ENCODE peak calls at places on chromosomes 13 and 19, in six cellular contexts. One of them, this sample, is unnamed.

GRCh38 chr19:30406220-30406944 is 34.2 kb downstream of the ZNF536 start:
- DNase-seq in activated CD4-positive, alpha-beta T cell treated with anti-CD3 and anti-CD28 coated beads, Interleukin-2, amount 10 ng/mL, durations not matched to agents 7 days and 5 days: no peak
- DNase-seq in posterior vena cava: no peak
- DNase-seq in activated naive CD4-positive, alpha-beta T cell treated with anti-CD3 and anti-CD28 coated beads for 36 hours: no peak
- DNase-seq in transverse colon: peak
- DNase-seq in ELR: no peak
- DNase-seq in this sample: peak

GRCh38 chr19:30498707-30499106 is 126.5 kb downstream of the ZNF536 start:
- DNase-seq in activated CD4-positive, alpha-beta T cell treated with anti-CD3 and anti-CD28 coated beads, Interleukin-2, amount 10 ng/mL, durations not matched to agents 7 days and 5 days: no peak
- DNase-seq in posterior vena cava: no peak
- DNase-seq in activated naive CD4-positive, alpha-beta T cell treated with anti-CD3 and anti-CD28 coated beads for 36 hours: no peak
- DNase-seq in transverse colon: no peak
- DNase-seq in ELR: no peak
- DNase-seq in this sample: no peak

GRCh38 chr19:34365463-34366401 is 736 bp downstream of the GPI start:
- DNase-seq in activated CD4-positive, alpha-beta T cell treated with anti-CD3 and anti-CD28 coated beads, Interleukin-2, amount 10 ng/mL, durations not matched to agents 7 days and 5 days: no peak
- DNase-seq in posterior vena cava: peak
- DNase-seq in activated naive CD4-positive, alpha-beta T cell treated with anti-CD3 and anti-CD28 coated beads for 36 hours: peak
- DNase-seq in transverse colon: peak
- DNase-seq in ELR: peak
- DNase-seq in this sample: no peak

GRCh38 chr19:37303591-37304171 is 67.2 kb upstream of the ZNF527 start:
- DNase-seq in activated CD4-positive, alpha-beta T cell treated with anti-CD3 and anti-CD28 coated beads, Interleukin-2, amount 10 ng/mL, durations not matched to agents 7 days and 5 days: no peak
- DNase-seq in posterior vena cava: no peak
- DNase-seq in activated naive CD4-positive, alpha-beta T cell treated with anti-CD3 and anti-CD28 coated beads for 36 hours: no peak
- DNase-seq in transverse colon: no peak
- DNase-seq in ELR: no peak
- DNase-seq in this sample: no peak

GRCh38 chr13:96984061-96984508 is 10.2 kb downstream of the OXGR1 start:
- DNase-seq in activated CD4-positive, alpha-beta T cell treated with anti-CD3 and anti-CD28 coated beads, Interleukin-2, amount 10 ng/mL, durations not matched to agents 7 days and 5 days: no peak
- DNase-seq in posterior vena cava: no peak
- DNase-seq in activated naive CD4-positive, alpha-beta T cell treated with anti-CD3 and anti-CD28 coated beads for 36 hours: peak
- DNase-seq in transverse colon: peak
- DNase-seq in ELR: peak
- DNase-seq in this sample: no peak

GRCh38 chr13:21043898-21044297 is 17.5 kb downstream of the LATS2 start:
- DNase-seq in activated CD4-positive, alpha-beta T cell treated with anti-CD3 and anti-CD28 coated beads, Interleukin-2, amount 10 ng/mL, durations not matched to agents 7 days and 5 days: no peak
- DNase-seq in posterior vena cava: no peak
- DNase-seq in activated naive CD4-positive, alpha-beta T cell treated with anti-CD3 and anti-CD28 coated beads for 36 hours: no peak
- DNase-seq in transverse colon: no peak
- DNase-seq in ELR: no peak
- DNase-seq in this sample: no peak

GRCh38 chr13:84607614-84608013 is 725.3 kb upstream of the SLITRK1 start:
- DNase-seq in activated CD4-positive, alpha-beta T cell treated with anti-CD3 and anti-CD28 coated beads, Interleukin-2, amount 10 ng/mL, durations not matched to agents 7 days and 5 days: no peak
- DNase-seq in posterior vena cava: peak
- DNase-seq in activated naive CD4-positive, alpha-beta T cell treated with anti-CD3 and anti-CD28 coated beads for 36 hours: no peak
- DNase-seq in transverse colon: no peak
- DNase-seq in ELR: peak
- DNase-seq in this sample: peak

GRCh38 chr19:32800757-32801156 is 68.8 kb downstream of the SLC7A9 start:
- DNase-seq in activated CD4-positive, alpha-beta T cell treated with anti-CD3 and anti-CD28 coated beads, Interleukin-2, amount 10 ng/mL, durations not matched to agents 7 days and 5 days: no peak
- DNase-seq in posterior vena cava: no peak
- DNase-seq in activated naive CD4-positive, alpha-beta T cell treated with anti-CD3 and anti-CD28 coated beads for 36 hours: no peak
- DNase-seq in transverse colon: no peak
- DNase-seq in ELR: no peak
- DNase-seq in this sample: no peak

GRCh38 chr13:47211106-47211505 is 314.3 kb upstream of the HTR2A start:
- DNase-seq in activated CD4-positive, alpha-beta T cell treated with anti-CD3 and anti-CD28 coated beads, Interleukin-2, amount 10 ng/mL, durations not matched to agents 7 days and 5 days: no peak
- DNase-seq in posterior vena cava: no peak
- DNase-seq in activated naive CD4-positive, alpha-beta T cell treated with anti-CD3 and anti-CD28 coated beads for 36 hours: no peak
- DNase-seq in transverse colon: no peak
- DNase-seq in ELR: peak
- DNase-seq in this sample: peak

GRCh38 chr13:113766035-113766800 is 7.2 kb downstream of the TMEM255B start:
- DNase-seq in activated CD4-positive, alpha-beta T cell treated with anti-CD3 and anti-CD28 coated beads, Interleukin-2, amount 10 ng/mL, durations not matched to agents 7 days and 5 days: no peak
- DNase-seq in posterior vena cava: peak
- DNase-seq in activated naive CD4-positive, alpha-beta T cell treated with anti-CD3 and anti-CD28 coated beads for 36 hours: no peak
- DNase-seq in transverse colon: no peak
- DNase-seq in ELR: no peak
- DNase-seq in this sample: no peak

GRCh38 chr19:55598719-55599467 is 424 bp downstream of the FIZ1 start:
- DNase-seq in activated CD4-positive, alpha-beta T cell treated with anti-CD3 and anti-CD28 coated beads, Interleukin-2, amount 10 ng/mL, durations not matched to agents 7 days and 5 days: peak
- DNase-seq in posterior vena cava: peak
- DNase-seq in activated naive CD4-positive, alpha-beta T cell treated with anti-CD3 and anti-CD28 coated beads for 36 hours: peak
- DNase-seq in transverse colon: peak
- DNase-seq in ELR: peak
- DNase-seq in this sample: peak

GRCh38 chr13:106260352-106260751 is 275.1 kb downstream of the EFNB2 start:
- DNase-seq in activated CD4-positive, alpha-beta T cell treated with anti-CD3 and anti-CD28 coated beads, Interleukin-2, amount 10 ng/mL, durations not matched to agents 7 days and 5 days: no peak
- DNase-seq in posterior vena cava: no peak
- DNase-seq in activated naive CD4-positive, alpha-beta T cell treated with anti-CD3 and anti-CD28 coated beads for 36 hours: no peak
- DNase-seq in transverse colon: no peak
- DNase-seq in ELR: no peak
- DNase-seq in this sample: no peak

GRCh38 chr19:3176715-3177501 is 1.7 kb upstream of the S1PR4 start:
- DNase-seq in activated CD4-positive, alpha-beta T cell treated with anti-CD3 and anti-CD28 coated beads, Interleukin-2, amount 10 ng/mL, durations not matched to agents 7 days and 5 days: peak
- DNase-seq in posterior vena cava: peak
- DNase-seq in activated naive CD4-positive, alpha-beta T cell treated with anti-CD3 and anti-CD28 coated beads for 36 hours: peak
- DNase-seq in transverse colon: peak
- DNase-seq in ELR: peak
- DNase-seq in this sample: peak

GRCh38 chr13:36680918-36681317 is 7.1 kb downstream of the SERTM1 start:
- DNase-seq in activated CD4-positive, alpha-beta T cell treated with anti-CD3 and anti-CD28 coated beads, Interleukin-2, amount 10 ng/mL, durations not matched to agents 7 days and 5 days: no peak
- DNase-seq in posterior vena cava: no peak
- DNase-seq in activated naive CD4-positive, alpha-beta T cell treated with anti-CD3 and anti-CD28 coated beads for 36 hours: no peak
- DNase-seq in transverse colon: no peak
- DNase-seq in ELR: no peak
- DNase-seq in this sample: no peak

GRCh38 chr13:112879283-112879833 is 89.7 kb upstream of the MCF2L start:
- DNase-seq in activated CD4-positive, alpha-beta T cell treated with anti-CD3 and anti-CD28 coated beads, Interleukin-2, amount 10 ng/mL, durations not matched to agents 7 days and 5 days: no peak
- DNase-seq in posterior vena cava: peak
- DNase-seq in activated naive CD4-positive, alpha-beta T cell treated with anti-CD3 and anti-CD28 coated beads for 36 hours: no peak
- DNase-seq in transverse colon: no peak
- DNase-seq in ELR: no peak
- DNase-seq in this sample: no peak

GRCh38 chr19:33302175-33302973 is at the start of gene CEBPA:
- DNase-seq in activated CD4-positive, alpha-beta T cell treated with anti-CD3 and anti-CD28 coated beads, Interleukin-2, amount 10 ng/mL, durations not matched to agents 7 days and 5 days: peak
- DNase-seq in posterior vena cava: peak
- DNase-seq in activated naive CD4-positive, alpha-beta T cell treated with anti-CD3 and anti-CD28 coated beads for 36 hours: peak
- DNase-seq in transverse colon: peak
- DNase-seq in ELR: peak
- DNase-seq in this sample: peak

GRCh38 chr13:49308977-49309408 is 61.3 kb downstream of the CDADC1 start:
- DNase-seq in activated CD4-positive, alpha-beta T cell treated with anti-CD3 and anti-CD28 coated beads, Interleukin-2, amount 10 ng/mL, durations not matched to agents 7 days and 5 days: no peak
- DNase-seq in posterior vena cava: no peak
- DNase-seq in activated naive CD4-positive, alpha-beta T cell treated with anti-CD3 and anti-CD28 coated beads for 36 hours: no peak
- DNase-seq in transverse colon: no peak
- DNase-seq in ELR: no peak
- DNase-seq in this sample: no peak

GRCh38 chr13:75402787-75403186 is 79.2 kb downstream of the TBC1D4 start:
- DNase-seq in activated CD4-positive, alpha-beta T cell treated with anti-CD3 and anti-CD28 coated beads, Interleukin-2, amount 10 ng/mL, durations not matched to agents 7 days and 5 days: no peak
- DNase-seq in posterior vena cava: no peak
- DNase-seq in activated naive CD4-positive, alpha-beta T cell treated with anti-CD3 and anti-CD28 coated beads for 36 hours: no peak
- DNase-seq in transverse colon: no peak
- DNase-seq in ELR: no peak
- DNase-seq in this sample: no peak

GRCh38 chr13:22789916-22790315 is 390.9 kb upstream of the SGCG start:
- DNase-seq in activated CD4-positive, alpha-beta T cell treated with anti-CD3 and anti-CD28 coated beads, Interleukin-2, amount 10 ng/mL, durations not matched to agents 7 days and 5 days: no peak
- DNase-seq in posterior vena cava: no peak
- DNase-seq in activated naive CD4-positive, alpha-beta T cell treated with anti-CD3 and anti-CD28 coated beads for 36 hours: no peak
- DNase-seq in transverse colon: no peak
- DNase-seq in ELR: no peak
- DNase-seq in this sample: no peak

GRCh38 chr19:7483720-7484201 is 5.1 kb downstream of the PEX11G start:
- DNase-seq in activated CD4-positive, alpha-beta T cell treated with anti-CD3 and anti-CD28 coated beads, Interleukin-2, amount 10 ng/mL, durations not matched to agents 7 days and 5 days: no peak
- DNase-seq in posterior vena cava: no peak
- DNase-seq in activated naive CD4-positive, alpha-beta T cell treated with anti-CD3 and anti-CD28 coated beads for 36 hours: no peak
- DNase-seq in transverse colon: no peak
- DNase-seq in ELR: no peak
- DNase-seq in this sample: no peak

GRCh38 chr19:41995959-41996797 is 2.1 kb upstream of the ATP1A3 start:
- DNase-seq in activated CD4-positive, alpha-beta T cell treated with anti-CD3 and anti-CD28 coated beads, Interleukin-2, amount 10 ng/mL, durations not matched to agents 7 days and 5 days: no peak
- DNase-seq in posterior vena cava: no peak
- DNase-seq in activated naive CD4-positive, alpha-beta T cell treated with anti-CD3 and anti-CD28 coated beads for 36 hours: no peak
- DNase-seq in transverse colon: no peak
- DNase-seq in ELR: peak
- DNase-seq in this sample: no peak

GRCh38 chr19:8445488-8446001 is 770 bp downstream of the HNRNPM start:
- DNase-seq in activated CD4-positive, alpha-beta T cell treated with anti-CD3 and anti-CD28 coated beads, Interleukin-2, amount 10 ng/mL, durations not matched to agents 7 days and 5 days: peak
- DNase-seq in posterior vena cava: peak
- DNase-seq in activated naive CD4-positive, alpha-beta T cell treated with anti-CD3 and anti-CD28 coated beads for 36 hours: peak
- DNase-seq in transverse colon: peak
- DNase-seq in ELR: peak
- DNase-seq in this sample: peak

GRCh38 chr19:47587295-47587694 is 14.3 kb upstream of the ZNF541 start:
- DNase-seq in activated CD4-positive, alpha-beta T cell treated with anti-CD3 and anti-CD28 coated beads, Interleukin-2, amount 10 ng/mL, durations not matched to agents 7 days and 5 days: no peak
- DNase-seq in posterior vena cava: no peak
- DNase-seq in activated naive CD4-positive, alpha-beta T cell treated with anti-CD3 and anti-CD28 coated beads for 36 hours: no peak
- DNase-seq in transverse colon: no peak
- DNase-seq in ELR: peak
- DNase-seq in this sample: peak

GRCh38 chr19:23273022-23273593 is 22.9 kb upstream of the ZNF724 start:
- DNase-seq in activated CD4-positive, alpha-beta T cell treated with anti-CD3 and anti-CD28 coated beads, Interleukin-2, amount 10 ng/mL, durations not matched to agents 7 days and 5 days: peak
- DNase-seq in posterior vena cava: no peak
- DNase-seq in activated naive CD4-positive, alpha-beta T cell treated with anti-CD3 and anti-CD28 coated beads for 36 hours: no peak
- DNase-seq in transverse colon: peak
- DNase-seq in ELR: no peak
- DNase-seq in this sample: no peak

GRCh38 chr13:103694033-103694432 is 627.8 kb upstream of the SLC10A2 start:
- DNase-seq in activated CD4-positive, alpha-beta T cell treated with anti-CD3 and anti-CD28 coated beads, Interleukin-2, amount 10 ng/mL, durations not matched to agents 7 days and 5 days: no peak
- DNase-seq in posterior vena cava: no peak
- DNase-seq in activated naive CD4-positive, alpha-beta T cell treated with anti-CD3 and anti-CD28 coated beads for 36 hours: no peak
- DNase-seq in transverse colon: no peak
- DNase-seq in ELR: no peak
- DNase-seq in this sample: no peak

GRCh38 chr19:47707135-47707925 is 5.9 kb upstream of the EHD2 start:
- DNase-seq in activated CD4-positive, alpha-beta T cell treated with anti-CD3 and anti-CD28 coated beads, Interleukin-2, amount 10 ng/mL, durations not matched to agents 7 days and 5 days: peak
- DNase-seq in posterior vena cava: peak
- DNase-seq in activated naive CD4-positive, alpha-beta T cell treated with anti-CD3 and anti-CD28 coated beads for 36 hours: peak
- DNase-seq in transverse colon: peak
- DNase-seq in ELR: peak
- DNase-seq in this sample: peak

GRCh38 chr19:38666662-38667448 is 19.4 kb downstream of the ACTN4 start:
- DNase-seq in activated CD4-positive, alpha-beta T cell treated with anti-CD3 and anti-CD28 coated beads, Interleukin-2, amount 10 ng/mL, durations not matched to agents 7 days and 5 days: peak
- DNase-seq in posterior vena cava: no peak
- DNase-seq in activated naive CD4-positive, alpha-beta T cell treated with anti-CD3 and anti-CD28 coated beads for 36 hours: peak
- DNase-seq in transverse colon: peak
- DNase-seq in ELR: peak
- DNase-seq in this sample: peak

GRCh38 chr19:11100064-11100463 is 10.8 kb downstream of the LDLR start:
- DNase-seq in activated CD4-positive, alpha-beta T cell treated with anti-CD3 and anti-CD28 coated beads, Interleukin-2, amount 10 ng/mL, durations not matched to agents 7 days and 5 days: no peak
- DNase-seq in posterior vena cava: no peak
- DNase-seq in activated naive CD4-positive, alpha-beta T cell treated with anti-CD3 and anti-CD28 coated beads for 36 hours: no peak
- DNase-seq in transverse colon: no peak
- DNase-seq in ELR: no peak
- DNase-seq in this sample: no peak

GRCh38 chr19:13995017-13995728 is 10.9 kb downstream of the RFX1 start:
- DNase-seq in activated CD4-positive, alpha-beta T cell treated with anti-CD3 and anti-CD28 coated beads, Interleukin-2, amount 10 ng/mL, durations not matched to agents 7 days and 5 days: no peak
- DNase-seq in posterior vena cava: no peak
- DNase-seq in activated naive CD4-positive, alpha-beta T cell treated with anti-CD3 and anti-CD28 coated beads for 36 hours: no peak
- DNase-seq in transverse colon: no peak
- DNase-seq in ELR: peak
- DNase-seq in this sample: no peak

This sample was measured in HT1080.